ENCODE peak calls at places on chromosome 9, in nine cellular contexts. P is left lung; Y is A549; W is BE2C; J is cardiac fibroblast; B is fibroblast of mammary gland; Z is Jurkat, Clone E6-1; M is stomach; V is colonic mucosa. F is an unnamed sample.

GRCh38 chr9:134315716-134316443 is 10.4 kb upstream of the RXRA start:
- DNase-seq in Y (no peak), J (no peak), W (no peak), M (no peak), Z (no peak), V (no peak), P (peak), B (no peak), F (no peak)

GRCh38 chr9:131728961-131729360 is 10.9 kb downstream of the RAPGEF1 start:
- DNase-seq in B (no peak), M (no peak), W (peak), V (no peak), Y (no peak), P (no peak), J (no peak), Z (peak), F (peak)

GRCh38 chr9:118929317-118929716 is 439.9 kb downstream of the BRINP1 start:
- DNase-seq in P (no peak), Y (no peak), B (peak), J (no peak), W (no peak), Z (no peak), V (no peak), M (no peak), F (no peak)

GRCh38 chr9:101458955-101459631 is 23.5 kb upstream of the ALDOB start:
- DNase-seq in V (peak), M (no peak), J (peak), P (no peak), B (peak), Z (peak), W (peak), Y (peak), F (peak)

GRCh38 chr9:92463989-92464388 is 18.3 kb downstream of the ASPN start:
- DNase-seq in M (no peak), P (no peak), J (peak), V (no peak), Z (no peak), W (no peak), B (peak), Y (peak), F (no peak)

GRCh38 chr9:134734270-134734669 is 92.7 kb downstream of the COL5A1 start:
- DNase-seq in Y (peak), B (peak), M (no peak), Z (no peak), V (peak), J (peak), P (no peak), W (peak), F (no peak)

GRCh38 chr9:27749838-27750237 is 176.6 kb upstream of the C9orf72 start:
- DNase-seq in B (no peak), V (no peak), P (no peak), J (no peak), Y (no peak), Z (no peak), M (no peak), W (no peak), F (no peak)

GRCh38 chr9:5574998-5575397 is 53.9 kb upstream of the RIC1 start:
- DNase-seq in Y (no peak), P (no peak), W (no peak), Z (no peak), J (no peak), V (no peak), B (no peak), M (no peak), F (no peak)

GRCh38 chr9:35756275-35756742 is 2.2 kb upstream of the MSMP start:
- DNase-seq in Y (no peak), V (peak), M (peak), P (peak), J (peak), Z (no peak), W (peak), B (peak), F (peak)

GRCh38 chr9:69307446-69308216 is 17.4 kb upstream of the ENTREP1 start:
- DNase-seq in M (no peak), W (no peak), P (peak), J (peak), V (no peak), Y (no peak), Z (no peak), B (no peak), F (no peak)

GRCh38 chr9:21110708-21111576 is 30.7 kb downstream of the IFNW1 start:
- DNase-seq in J (peak), Y (peak), P (no peak), M (no peak), Z (peak), W (peak), V (no peak), B (peak), F (peak)

GRCh38 chr9:88084816-88085215 is 53.5 kb downstream of the SPATA31C2 start:
- DNase-seq in V (no peak), M (no peak), Y (no peak), B (no peak), W (no peak), P (no peak), J (peak), Z (no peak), F (no peak)

GRCh38 chr9:99873531-99873930 is 32.9 kb upstream of the STX17 start:
- DNase-seq in P (no peak), Z (no peak), Y (no peak), V (no peak), M (no peak), B (peak), J (no peak), W (no peak), F (no peak)

GRCh38 chr9:95091971-95092320 is 225.6 kb downstream of the FANCC start:
- DNase-seq in V (no peak), Y (peak), W (no peak), P (no peak), Z (no peak), M (no peak), J (peak), B (peak), F (no peak)

GRCh38 chr9:97397220-97397619 is 14.7 kb upstream of the TDRD7 start:
- DNase-seq in M (no peak), P (no peak), Z (no peak), B (peak), Y (no peak), J (no peak), W (no peak), V (no peak), F (peak)

GRCh38 chr9:93093081-93093448 is 3.0 kb upstream of the CARD19 start:
- DNase-seq in Z (no peak), P (no peak), V (no peak), W (no peak), J (no peak), Y (no peak), M (no peak), B (no peak), F (no peak)

GRCh38 chr9:112203536-112203935 is 28.4 kb upstream of the SUSD1 start:
- DNase-seq in P (no peak), V (no peak), B (peak), Z (no peak), Y (no peak), W (no peak), M (no peak), J (peak), F (no peak)

GRCh38 chr9:4397917-4398316 is 92.4 kb upstream of the SLC1A1 start:
- DNase-seq in J (peak), M (no peak), W (no peak), Z (no peak), Y (no peak), P (no peak), V (no peak), B (peak), F (no peak)

DNA sequence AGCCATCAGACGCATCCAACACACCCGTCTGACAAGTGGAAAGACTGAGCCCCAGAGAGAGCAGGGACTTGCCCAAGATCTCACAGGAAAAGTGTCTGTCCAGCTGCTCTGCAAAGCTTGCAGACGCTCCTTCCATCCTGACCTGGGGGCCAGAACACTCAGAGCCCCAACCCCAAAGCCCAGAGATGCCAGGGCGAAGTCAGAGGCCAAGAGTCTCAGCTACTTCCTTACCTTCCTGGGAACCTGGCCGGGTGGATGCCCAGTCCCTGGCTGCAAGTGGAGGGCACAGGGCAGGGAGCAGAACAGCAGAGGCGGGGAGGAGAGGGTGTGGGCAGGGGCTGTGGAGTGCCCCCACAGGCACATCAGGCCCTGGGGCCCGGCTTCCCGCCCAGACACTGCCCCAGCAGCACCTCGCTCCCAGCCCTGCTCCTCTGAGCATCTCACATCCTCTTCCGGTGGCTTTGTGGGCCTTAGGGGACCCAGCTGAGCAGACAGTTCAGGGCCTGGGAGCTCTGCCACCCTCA is 9.7 kb upstream of the RALGDS start:
- DNase-seq in W (no peak), Z (peak), B (no peak), V (no peak), Y (no peak), P (no peak), M (no peak), J (no peak), F (no peak)
- H3K4me3 ChIP-seq in W (no peak), Z (peak), B (no peak), V (no peak), Y (no peak), P (peak), M (no peak), J (no peak), F (no peak)

GRCh38 chr9:124040186-124040920 is 28.8 kb downstream of the LHX2 start:
- DNase-seq in Y (no peak), J (peak), W (no peak), P (no peak), Z (no peak), V (no peak), M (no peak), B (peak), F (no peak)
- H3K4me3 ChIP-seq in Y (peak), J (peak), W (peak), P (peak), Z (peak), V (peak), M (peak), B (peak), F (no peak)

GRCh38 chr9:71987471-71988371 is 72.7 kb downstream of the C9orf57 start:
- DNase-seq in V (no peak), B (no peak), Z (no peak), Y (no peak), W (peak), J (peak), M (no peak), P (no peak), F (no peak)
- H3K4me3 ChIP-seq in V (no peak), B (no peak), Z (no peak), Y (no peak), W (peak), J (no peak), M (no peak), P (no peak), F (no peak)

DNA sequence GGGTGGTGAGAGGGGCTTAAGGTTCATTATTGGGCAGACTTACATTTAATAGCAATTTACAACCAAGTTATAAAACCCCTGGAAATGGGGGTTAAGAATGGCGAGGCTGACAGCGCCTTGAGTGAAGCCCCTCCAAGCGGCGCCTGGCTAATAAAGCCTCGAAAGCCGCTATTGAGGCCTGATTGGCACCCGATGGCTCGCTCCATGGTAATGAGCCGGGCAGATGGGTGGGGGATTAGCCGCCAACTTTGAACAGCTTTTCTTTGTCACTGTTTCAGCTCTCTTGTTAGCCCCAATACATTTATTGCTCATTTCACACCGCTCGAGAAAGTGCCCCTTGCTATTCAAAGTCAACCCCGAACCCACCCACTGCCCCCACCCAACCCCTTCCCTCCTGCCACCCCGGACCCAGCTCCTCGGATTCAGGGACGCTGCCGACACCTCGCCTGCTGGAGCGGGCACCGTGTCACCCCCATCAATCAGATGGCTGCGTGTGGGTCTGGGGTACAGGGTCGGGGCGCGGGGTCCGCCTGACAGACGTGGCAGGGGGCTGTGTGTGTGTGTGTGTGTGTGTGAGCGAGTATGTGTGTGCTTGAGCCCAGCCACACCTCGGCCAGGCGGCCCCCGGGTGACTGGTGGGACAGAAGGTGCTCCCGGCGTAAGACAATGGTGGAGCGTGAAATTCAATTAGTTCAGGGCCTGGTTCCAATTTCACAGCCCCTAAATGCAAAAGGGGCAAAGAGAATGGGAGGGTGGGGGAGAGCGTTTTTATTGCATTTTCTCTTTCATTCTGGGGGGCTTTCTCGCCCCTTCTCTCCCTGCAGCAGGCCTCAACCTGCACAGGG is 34.2 kb downstream of the ASS1 start:
- DNase-seq in Z (no peak), V (no peak), P (no peak), Y (no peak), M (no peak), W (no peak), J (no peak), B (no peak), F (no peak)
- H3K4me3 ChIP-seq in Z (no peak), V (no peak), P (no peak), Y (no peak), M (no peak), W (no peak), J (no peak), B (no peak), F (no peak)

GRCh38 chr9:129351642-129352151 is 173.6 kb upstream of the IER5L start:
- DNase-seq in J (peak), M (no peak), W (peak), Y (no peak), Z (no peak), P (peak), B (no peak), V (no peak), F (no peak)
- H3K4me3 ChIP-seq in J (peak), M (peak), W (peak), Y (peak), Z (no peak), P (peak), B (peak), V (peak), F (peak)